ENCODE peak calls at places on chromosomes 3 and 15, in five cellular contexts. One of them, this sample, is unnamed.

GRCh38 chr3:184551614-184552256 is 9.8 kb upstream of the EPHB3 start:
- DNase-seq in HL-60: no peak
- DNase-seq in heart right ventricle: no peak
- DNase-seq in IMR-90: no peak
- DNase-seq in heart left ventricle: no peak
- DNase-seq in this sample: no peak

GRCh38 chr3:38157117-38157516 is 8.2 kb upstream of the OXSR1 start:
- DNase-seq in HL-60: no peak
- DNase-seq in heart right ventricle: no peak
- DNase-seq in heart left ventricle: no peak
- DNase-seq in IMR-90: no peak
- DNase-seq in this sample: no peak

GRCh38 chr3:132210476-132211346 is 106.5 kb upstream of the ACP3 start:
- DNase-seq in HL-60: peak
- DNase-seq in heart left ventricle: no peak
- DNase-seq in heart right ventricle: no peak
- DNase-seq in IMR-90: no peak
- DNase-seq in this sample: no peak

GRCh38 chr3:11774296-11774877 is 72.3 kb downstream of the TAMM41 start:
- DNase-seq in HL-60: no peak
- DNase-seq in heart right ventricle: no peak
- DNase-seq in heart left ventricle: no peak
- DNase-seq in IMR-90: peak
- DNase-seq in this sample: no peak

GRCh38 chr3:188400494-188401243 is 246.7 kb downstream of the LPP start:
- DNase-seq in HL-60: no peak
- DNase-seq in heart right ventricle: no peak
- DNase-seq in heart left ventricle: peak
- DNase-seq in IMR-90: no peak
- DNase-seq in this sample: no peak

GRCh38 chr3:9932535-9932842 is 1.1 kb upstream of the CRELD1 start:
- DNase-seq in IMR-90: no peak
- DNase-seq in heart left ventricle: no peak
- DNase-seq in HL-60: no peak
- DNase-seq in heart right ventricle: no peak
- DNase-seq in this sample: no peak

GRCh38 chr3:52221563-52222318 is 3.7 kb downstream of the TLR9 start:
- DNase-seq in heart right ventricle: no peak
- DNase-seq in IMR-90: no peak
- DNase-seq in heart left ventricle: no peak
- DNase-seq in HL-60: no peak
- DNase-seq in this sample: no peak

GRCh38 chr3:13879946-13880810 is at the start of gene WNT7A:
- DNase-seq in HL-60: no peak
- DNase-seq in IMR-90: no peak
- DNase-seq in heart left ventricle: no peak
- DNase-seq in heart right ventricle: no peak
- DNase-seq in this sample: no peak

GRCh38 chr15:39907216-39907615 is 12.8 kb downstream of the GPR176 start:
- DNase-seq in heart left ventricle: no peak
- DNase-seq in heart right ventricle: no peak
- DNase-seq in HL-60: no peak
- DNase-seq in IMR-90: no peak
- DNase-seq in this sample: no peak

GRCh38 chr15:59741274-59741906 is 52.3 kb upstream of the BNIP2 start:
- DNase-seq in IMR-90: no peak
- DNase-seq in heart left ventricle: no peak
- DNase-seq in HL-60: peak
- DNase-seq in heart right ventricle: no peak
- DNase-seq in this sample: no peak

GRCh38 chr15:69524850-69525249 is 72.2 kb downstream of the RPLP1 start:
- DNase-seq in IMR-90: no peak
- DNase-seq in heart right ventricle: no peak
- DNase-seq in HL-60: no peak
- DNase-seq in heart left ventricle: no peak
- DNase-seq in this sample: no peak

GRCh38 chr3:16257304-16257703 is 7.4 kb downstream of the DPH3 start:
- DNase-seq in HL-60: no peak
- DNase-seq in heart left ventricle: no peak
- DNase-seq in IMR-90: no peak
- DNase-seq in heart right ventricle: no peak
- DNase-seq in this sample: no peak

GRCh38 chr3:181899702-181900101 is 188.0 kb downstream of the SOX2 start:
- DNase-seq in HL-60: no peak
- DNase-seq in heart left ventricle: no peak
- DNase-seq in IMR-90: no peak
- DNase-seq in heart right ventricle: no peak
- DNase-seq in this sample: no peak

GRCh38 chr15:48324949-48325348 is 6.3 kb upstream of the DUT start:
- DNase-seq in heart left ventricle: no peak
- DNase-seq in HL-60: no peak
- DNase-seq in heart right ventricle: no peak
- DNase-seq in IMR-90: no peak
- DNase-seq in this sample: no peak

GRCh38 chr15:48941913-48942312 is 21.8 kb downstream of the SHC4 start:
- DNase-seq in HL-60: no peak
- DNase-seq in heart left ventricle: no peak
- DNase-seq in heart right ventricle: no peak
- DNase-seq in IMR-90: no peak
- DNase-seq in this sample: no peak

GRCh38 chr3:155528579-155528978 is 216.3 kb downstream of the PLCH1 start:
- DNase-seq in heart right ventricle: no peak
- DNase-seq in HL-60: no peak
- DNase-seq in heart left ventricle: no peak
- DNase-seq in IMR-90: no peak
- DNase-seq in this sample: no peak

GRCh38 chr3:134463676-134464611 is 21.8 kb downstream of the ANAPC13 start:
- DNase-seq in IMR-90: peak
- DNase-seq in heart right ventricle: peak
- DNase-seq in HL-60: no peak
- DNase-seq in heart left ventricle: peak
- DNase-seq in this sample: no peak

GRCh38 chr15:29126208-29126536 is 143.4 kb downstream of the NSMCE3 start:
- DNase-seq in IMR-90: no peak
- DNase-seq in heart right ventricle: no peak
- DNase-seq in HL-60: no peak
- DNase-seq in heart left ventricle: peak
- DNase-seq in this sample: peak

GRCh38 chr15:87735536-87735935 is 521.0 kb downstream of the NTRK3 start:
- DNase-seq in HL-60: no peak
- DNase-seq in IMR-90: no peak
- DNase-seq in heart left ventricle: no peak
- DNase-seq in heart right ventricle: no peak
- DNase-seq in this sample: no peak

GRCh38 chr3:31432897-31433678 is 99.6 kb upstream of the STT3B start:
- DNase-seq in HL-60: no peak
- DNase-seq in IMR-90: no peak
- DNase-seq in heart left ventricle: no peak
- DNase-seq in heart right ventricle: no peak
- DNase-seq in this sample: no peak

GRCh38 chr15:68687136-68687735 is 108.4 kb downstream of the CORO2B start:
- DNase-seq in IMR-90: no peak
- DNase-seq in HL-60: no peak
- DNase-seq in heart left ventricle: no peak
- DNase-seq in heart right ventricle: no peak
- DNase-seq in this sample: peak

GRCh38 chr3:62525276-62525675 is 151.9 kb upstream of the FEZF2 start:
- DNase-seq in heart left ventricle: no peak
- DNase-seq in heart right ventricle: no peak
- DNase-seq in IMR-90: peak
- DNase-seq in HL-60: no peak
- DNase-seq in this sample: no peak

GRCh38 chr3:140954576-140954975 is 12.9 kb downstream of the SLC25A36 start:
- DNase-seq in heart right ventricle: no peak
- DNase-seq in HL-60: no peak
- DNase-seq in IMR-90: no peak
- DNase-seq in heart left ventricle: no peak
- DNase-seq in this sample: no peak

GRCh38 chr3:133962879-133963278 is 66.8 kb downstream of the SLCO2A1 start:
- DNase-seq in heart left ventricle: no peak
- DNase-seq in HL-60: no peak
- DNase-seq in IMR-90: peak
- DNase-seq in heart right ventricle: no peak
- DNase-seq in this sample: no peak

GRCh38 chr15:98801234-98801561 is 152.9 kb downstream of the IGF1R start:
- DNase-seq in heart left ventricle: no peak
- DNase-seq in heart right ventricle: no peak
- DNase-seq in HL-60: no peak
- DNase-seq in IMR-90: no peak
- DNase-seq in this sample: no peak

GRCh38 chr3:190053919-190054672 is 66.6 kb downstream of the P3H2 start:
- DNase-seq in heart right ventricle: no peak
- DNase-seq in IMR-90: peak
- DNase-seq in heart left ventricle: no peak
- DNase-seq in HL-60: no peak
- DNase-seq in this sample: no peak

DNA sequence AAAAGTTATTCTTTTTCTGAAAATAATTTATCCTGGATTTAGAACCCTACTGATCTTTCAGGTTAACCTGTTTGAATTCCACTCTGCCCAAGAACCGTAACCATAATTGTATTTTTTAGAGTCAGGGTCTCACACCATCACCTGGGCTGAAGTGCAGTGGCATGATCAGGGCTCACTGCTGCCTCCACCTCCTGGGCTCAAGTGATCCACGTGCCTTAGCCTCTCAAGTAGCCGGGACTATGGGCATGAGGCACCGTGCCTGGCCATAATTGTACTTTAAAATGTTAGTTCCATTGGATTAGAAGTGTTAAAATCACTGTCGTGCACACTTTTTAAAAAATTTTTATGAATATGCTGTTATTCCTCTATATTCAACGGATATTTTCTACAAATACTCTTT is 1.0 kb upstream of the MTMR10 start:
- DNase-seq in heart left ventricle: no peak
- DNase-seq in HL-60: no peak
- DNase-seq in IMR-90: no peak
- DNase-seq in heart right ventricle: no peak
- DNase-seq in this sample: no peak
- H3K4me3 ChIP-seq in heart left ventricle: peak
- H3K4me3 ChIP-seq in HL-60: no peak
- H3K4me3 ChIP-seq in IMR-90: no peak
- H3K4me3 ChIP-seq in heart right ventricle: peak
- H3K4me3 ChIP-seq in this sample: peak

GRCh38 chr3:138426211-138426610 is 8.2 kb upstream of the ESYT3 start:
- DNase-seq in heart left ventricle: no peak
- DNase-seq in IMR-90: peak
- DNase-seq in HL-60: no peak
- DNase-seq in heart right ventricle: no peak
- DNase-seq in this sample: no peak
- TF ChIP-seq CTCF in heart left ventricle: peak
- TF ChIP-seq CTCF in IMR-90: peak
- TF ChIP-seq CTCF in HL-60: no peak
- TF ChIP-seq CTCF in heart right ventricle: no peak
- TF ChIP-seq CTCF in this sample: peak

DNA sequence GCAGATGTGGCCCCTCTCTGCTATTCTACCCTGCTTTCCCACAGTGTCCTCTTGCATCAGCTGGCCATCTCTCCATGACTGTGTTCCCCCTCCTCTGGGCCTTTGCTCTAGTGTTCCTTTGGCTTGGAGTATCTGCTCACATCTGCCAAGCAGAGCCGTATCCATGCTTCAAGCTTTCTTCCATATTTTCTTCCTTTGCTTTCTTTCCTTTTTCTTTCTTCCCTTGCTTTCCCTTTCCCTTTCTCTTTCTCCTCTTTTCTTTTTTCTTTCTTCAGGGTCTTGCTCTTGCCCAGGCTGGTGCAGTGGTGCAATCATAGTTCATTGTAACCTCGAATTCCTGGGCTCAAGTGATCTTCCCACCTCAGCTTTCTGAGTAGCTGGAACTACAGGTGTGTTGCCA is 12.6 kb downstream of the KLHL18 start:
- DNase-seq in IMR-90: no peak
- DNase-seq in heart left ventricle: no peak
- DNase-seq in heart right ventricle: no peak
- DNase-seq in HL-60: no peak
- DNase-seq in this sample: no peak
- H3K27ac ChIP-seq in IMR-90: no peak
- H3K27ac ChIP-seq in heart left ventricle: no peak
- H3K27ac ChIP-seq in heart right ventricle: no peak
- H3K27ac ChIP-seq in HL-60: no peak
- H3K27ac ChIP-seq in this sample: no peak

GRCh38 chr3:129560269-129560787 is 17.4 kb downstream of the H1-8 start:
- DNase-seq in heart left ventricle: peak
- DNase-seq in heart right ventricle: peak
- DNase-seq in IMR-90: peak
- DNase-seq in HL-60: no peak
- DNase-seq in this sample: no peak
- H3K4me3 ChIP-seq in heart left ventricle: no peak
- H3K4me3 ChIP-seq in heart right ventricle: no peak
- H3K4me3 ChIP-seq in IMR-90: peak
- H3K4me3 ChIP-seq in HL-60: no peak
- H3K4me3 ChIP-seq in this sample: no peak